ENCODE peak calls at places on chromosomes 5 and 9, in six cellular contexts. One of them, this sample, is unnamed.

GRCh38 chr5:38896760-38897159 is 50.9 kb downstream of the OSMR start:
- DNase-seq in Kasumi-1: no peak
- DNase-seq in T-helper 9 cell: no peak
- DNase-seq in progenitor cell of endocrine pancreas: no peak
- DNase-seq in glutamatergic neuron: no peak
- DNase-seq in HFFc6: no peak
- DNase-seq in this sample: no peak

GRCh38 chr5:53039855-53040254 is 50.7 kb downstream of the ITGA2 start:
- DNase-seq in Kasumi-1: no peak
- DNase-seq in glutamatergic neuron: no peak
- DNase-seq in progenitor cell of endocrine pancreas: no peak
- DNase-seq in T-helper 9 cell: no peak
- DNase-seq in HFFc6: no peak
- DNase-seq in this sample: no peak

GRCh38 chr9:81317939-81318338 is 371.4 kb downstream of the TLE1 start:
- DNase-seq in T-helper 9 cell: no peak
- DNase-seq in glutamatergic neuron: no peak
- DNase-seq in Kasumi-1: no peak
- DNase-seq in HFFc6: no peak
- DNase-seq in progenitor cell of endocrine pancreas: no peak
- DNase-seq in this sample: no peak

GRCh38 chr5:111635151-111635945 is 121.6 kb downstream of the NREP start:
- DNase-seq in glutamatergic neuron: no peak
- DNase-seq in Kasumi-1: no peak
- DNase-seq in progenitor cell of endocrine pancreas: no peak
- DNase-seq in T-helper 9 cell: no peak
- DNase-seq in HFFc6: no peak
- DNase-seq in this sample: no peak

GRCh38 chr9:127059648-127060365 is 62.6 kb downstream of the ANGPTL2 start:
- DNase-seq in glutamatergic neuron: no peak
- DNase-seq in Kasumi-1: no peak
- DNase-seq in HFFc6: no peak
- DNase-seq in progenitor cell of endocrine pancreas: no peak
- DNase-seq in T-helper 9 cell: no peak
- DNase-seq in this sample: no peak

GRCh38 chr9:89576404-89576824 is 28.4 kb upstream of the GADD45G start:
- DNase-seq in Kasumi-1: peak
- DNase-seq in HFFc6: no peak
- DNase-seq in glutamatergic neuron: no peak
- DNase-seq in T-helper 9 cell: no peak
- DNase-seq in progenitor cell of endocrine pancreas: no peak
- DNase-seq in this sample: no peak

GRCh38 chr5:158142182-158142581 is 283.2 kb upstream of the CLINT1 start:
- DNase-seq in T-helper 9 cell: no peak
- DNase-seq in progenitor cell of endocrine pancreas: no peak
- DNase-seq in HFFc6: no peak
- DNase-seq in Kasumi-1: no peak
- DNase-seq in glutamatergic neuron: no peak
- DNase-seq in this sample: no peak

GRCh38 chr5:147578228-147579024 is 68.6 kb upstream of the DPYSL3 start:
- DNase-seq in progenitor cell of endocrine pancreas: no peak
- DNase-seq in Kasumi-1: peak
- DNase-seq in glutamatergic neuron: no peak
- DNase-seq in T-helper 9 cell: no peak
- DNase-seq in HFFc6: peak
- DNase-seq in this sample: peak

This sample was measured in COR-L47.